ENCODE peak calls at places on chromosomes 11 and 22, in five cellular contexts. One of them, this sample, is unnamed.

GRCh38 chr11:61908730-61909622 is 8.4 kb downstream of the RAB3IL1 start:
- DNase-seq in uterus: peak; percentile 64
- DNase-seq in esophagus squamous epithelium: no peak
- DNase-seq in K562: peak; percentile 66
- DNase-seq in IMR-90: no peak
- DNase-seq in this sample: peak; percentile 85

GRCh38 chr11:64850979-64851567 is 6.6 kb upstream of the CDC42BPG start:
- DNase-seq in esophagus squamous epithelium: no peak
- DNase-seq in IMR-90: no peak
- DNase-seq in K562: no peak
- DNase-seq in uterus: no peak
- DNase-seq in this sample: no peak

GRCh38 chr11:17738350-17739207 is 4.0 kb downstream of the KCNC1 start:
- DNase-seq in IMR-90: no peak
- DNase-seq in esophagus squamous epithelium: no peak
- DNase-seq in K562: peak; percentile 38
- DNase-seq in uterus: no peak
- DNase-seq in this sample: no peak

GRCh38 chr11:119101367-119101758 is 290 bp downstream of the DPAGT1 start:
- DNase-seq in IMR-90: no peak
- DNase-seq in K562: peak; percentile 49
- DNase-seq in uterus: no peak
- DNase-seq in esophagus squamous epithelium: no peak
- DNase-seq in this sample: no peak

GRCh38 chr11:45919276-45919675 is 1.6 kb upstream of the PEX16 start:
- DNase-seq in esophagus squamous epithelium: no peak
- DNase-seq in uterus: no peak
- DNase-seq in IMR-90: no peak
- DNase-seq in K562: no peak
- DNase-seq in this sample: peak; percentile 14

GRCh38 chr11:16613401-16614381 is 124.8 kb upstream of the C11orf58 start:
- DNase-seq in IMR-90: peak; percentile 83
- DNase-seq in uterus: peak; percentile 78
- DNase-seq in esophagus squamous epithelium: no peak
- DNase-seq in K562: peak; percentile 77
- DNase-seq in this sample: peak; percentile 87

GRCh38 chr22:26544489-26544888 is 32.2 kb upstream of the TFIP11 start:
- DNase-seq in IMR-90: no peak
- DNase-seq in K562: no peak
- DNase-seq in esophagus squamous epithelium: no peak
- DNase-seq in uterus: no peak
- DNase-seq in this sample: peak; percentile 35

GRCh38 chr11:94803491-94803890 is 35.3 kb downstream of the AMOTL1 start:
- DNase-seq in esophagus squamous epithelium: no peak
- DNase-seq in uterus: no peak
- DNase-seq in K562: no peak
- DNase-seq in IMR-90: peak; percentile 70
- DNase-seq in this sample: no peak

GRCh38 chr11:46309669-46310288 is 32.3 kb downstream of the CREB3L1 start:
- DNase-seq in IMR-90: no peak
- DNase-seq in uterus: no peak
- DNase-seq in K562: peak; percentile 81
- DNase-seq in esophagus squamous epithelium: no peak
- DNase-seq in this sample: no peak

GRCh38 chr22:19121631-19122142 is 525 bp downstream of the DGCR2 start:
- DNase-seq in IMR-90: peak; percentile 7
- DNase-seq in K562: peak; percentile 98
- DNase-seq in uterus: peak; percentile 42
- DNase-seq in esophagus squamous epithelium: no peak
- DNase-seq in this sample: peak; percentile 77

GRCh38 chr22:19119949-19120348 is 2.3 kb downstream of the DGCR2 start:
- DNase-seq in uterus: no peak
- DNase-seq in esophagus squamous epithelium: no peak
- DNase-seq in IMR-90: no peak
- DNase-seq in K562: no peak
- DNase-seq in this sample: no peak

GRCh38 chr22:19122143-19122751 is at the start of gene DGCR2:
- DNase-seq in esophagus squamous epithelium: peak; percentile 87
- DNase-seq in K562: peak; percentile 100
- DNase-seq in IMR-90: peak; percentile 94
- DNase-seq in uterus: peak; percentile 96
- DNase-seq in this sample: peak; percentile 99

GRCh38 chr22:19122752-19123492 is 710 bp upstream of the DGCR2 start:
- DNase-seq in K562: no peak
- DNase-seq in uterus: no peak
- DNase-seq in esophagus squamous epithelium: no peak
- DNase-seq in IMR-90: peak; percentile 5
- DNase-seq in this sample: no peak

DNA sequence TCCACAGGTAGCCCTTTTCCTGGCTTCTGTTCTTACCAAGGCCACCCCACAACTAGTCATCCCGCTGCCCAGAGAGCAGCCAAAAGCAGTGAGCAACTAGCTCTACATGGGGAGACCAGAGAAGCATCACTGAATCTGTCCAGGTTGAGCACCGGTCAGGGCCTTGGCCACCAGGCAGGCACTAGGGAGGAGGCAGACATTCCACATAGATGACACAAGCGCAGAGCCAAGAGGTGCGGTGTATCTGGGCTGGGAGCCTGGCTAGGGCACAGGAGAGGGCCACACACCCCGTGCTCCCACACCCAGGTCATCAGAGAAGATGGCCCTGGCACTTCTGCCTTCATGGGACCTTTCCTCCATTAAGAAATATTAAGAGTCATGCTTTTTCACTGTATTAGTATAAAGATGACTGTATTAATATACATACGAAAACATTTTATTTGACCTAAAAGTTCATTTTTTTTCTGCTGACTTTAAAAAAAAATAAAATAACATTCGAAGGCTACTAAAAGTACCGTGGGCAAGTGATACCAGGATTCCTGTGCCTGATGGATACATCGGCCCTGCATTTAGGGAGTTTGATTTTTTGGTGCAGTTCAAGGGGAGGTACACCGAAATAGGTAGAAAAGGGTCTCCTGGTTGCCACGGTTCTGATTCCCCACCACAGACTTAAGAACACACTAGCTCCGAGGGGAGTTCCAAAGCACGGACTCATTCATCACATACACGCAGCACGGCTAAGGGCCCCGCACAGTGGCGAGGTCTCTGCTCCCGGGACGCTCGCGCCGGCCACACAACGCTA is 1.2 kb downstream of the DGCR2 start:
- DNase-seq in K562: peak; percentile 82
- DNase-seq in IMR-90: peak; percentile 33
- DNase-seq in esophagus squamous epithelium: no peak
- DNase-seq in uterus: no peak
- DNase-seq in this sample: peak; percentile 77
- TF ChIP-seq POLR2A in K562: no peak
- TF ChIP-seq POLR2A in IMR-90: no peak
- TF ChIP-seq POLR2A in esophagus squamous epithelium: peak; percentile 36
- TF ChIP-seq POLR2A in uterus: no peak
- TF ChIP-seq POLR2A in this sample: peak; percentile 19

GRCh38 chr11:114228401-114229061 is 67.7 kb upstream of the NNMT start:
- DNase-seq in K562: no peak
- DNase-seq in uterus: no peak
- DNase-seq in esophagus squamous epithelium: no peak
- DNase-seq in IMR-90: no peak
- DNase-seq in this sample: no peak

GRCh38 chr11:114229062-114229450 is 67.1 kb upstream of the NNMT start:
- DNase-seq in K562: no peak
- DNase-seq in IMR-90: no peak
- DNase-seq in esophagus squamous epithelium: no peak
- DNase-seq in uterus: no peak
- DNase-seq in this sample: no peak

GRCh38 chr11:114232400-114233070 is 63.7 kb upstream of the NNMT start:
- DNase-seq in uterus: no peak
- DNase-seq in K562: no peak
- DNase-seq in esophagus squamous epithelium: no peak
- DNase-seq in IMR-90: no peak
- DNase-seq in this sample: no peak

GRCh38 chr11:114226283-114226859 is 69.8 kb upstream of the NNMT start:
- DNase-seq in IMR-90: no peak
- DNase-seq in K562: no peak
- DNase-seq in uterus: no peak
- DNase-seq in esophagus squamous epithelium: no peak
- DNase-seq in this sample: no peak

GRCh38 chr11:114230031-114230430 is 66.2 kb upstream of the NNMT start:
- DNase-seq in esophagus squamous epithelium: no peak
- DNase-seq in IMR-90: no peak
- DNase-seq in K562: no peak
- DNase-seq in uterus: no peak
- DNase-seq in this sample: no peak
- H3K4me1 ChIP-seq in esophagus squamous epithelium: peaks cover 5% of the 10 kb centered on the region
- H3K4me1 ChIP-seq in IMR-90: no peaks in the 10 kb centered on the region
- H3K4me1 ChIP-seq in K562: peaks cover 20% of the 10 kb centered on the region
- H3K4me1 ChIP-seq in uterus: no peaks in the 10 kb centered on the region
- H3K4me1 ChIP-seq in this sample: no peaks in the 10 kb centered on the region

GRCh38 chr22:36257948-36258674 is 5.2 kb downstream of the APOL1 start:
- DNase-seq in IMR-90: no peak
- DNase-seq in K562: no peak
- DNase-seq in uterus: no peak
- DNase-seq in esophagus squamous epithelium: no peak
- DNase-seq in this sample: no peak

GRCh38 chr22:36256474-36256873 is 3.5 kb downstream of the APOL1 start:
- DNase-seq in K562: no peak
- DNase-seq in esophagus squamous epithelium: no peak
- DNase-seq in uterus: no peak
- DNase-seq in IMR-90: peak; percentile 55
- DNase-seq in this sample: no peak

GRCh38 chr22:36252754-36253522 is at the start of gene APOL1:
- DNase-seq in uterus: peak; percentile 64
- DNase-seq in IMR-90: peak; percentile 43
- DNase-seq in K562: peak; percentile 30
- DNase-seq in esophagus squamous epithelium: no peak
- DNase-seq in this sample: peak; percentile 64

GRCh38 chr22:36257308-36257707 is 4.4 kb downstream of the APOL1 start:
- DNase-seq in K562: no peak
- DNase-seq in IMR-90: no peak
- DNase-seq in esophagus squamous epithelium: no peak
- DNase-seq in uterus: no peak
- DNase-seq in this sample: no peak

GRCh38 chr22:36253523-36254490 is 874 bp downstream of the APOL1 start:
- DNase-seq in uterus: no peak
- DNase-seq in esophagus squamous epithelium: no peak
- DNase-seq in IMR-90: no peak
- DNase-seq in K562: no peak
- DNase-seq in this sample: no peak
- H3K4me3 ChIP-seq in uterus: peak overlapping the region; percentile 41
- H3K4me3 ChIP-seq in esophagus squamous epithelium: peak overlapping the region; percentile 45
- H3K4me3 ChIP-seq in IMR-90: no peak overlapping the region
- H3K4me3 ChIP-seq in K562: peak overlapping the region; percentile 36
- H3K4me3 ChIP-seq in this sample: peak overlapping the region; percentile 76

DNA sequence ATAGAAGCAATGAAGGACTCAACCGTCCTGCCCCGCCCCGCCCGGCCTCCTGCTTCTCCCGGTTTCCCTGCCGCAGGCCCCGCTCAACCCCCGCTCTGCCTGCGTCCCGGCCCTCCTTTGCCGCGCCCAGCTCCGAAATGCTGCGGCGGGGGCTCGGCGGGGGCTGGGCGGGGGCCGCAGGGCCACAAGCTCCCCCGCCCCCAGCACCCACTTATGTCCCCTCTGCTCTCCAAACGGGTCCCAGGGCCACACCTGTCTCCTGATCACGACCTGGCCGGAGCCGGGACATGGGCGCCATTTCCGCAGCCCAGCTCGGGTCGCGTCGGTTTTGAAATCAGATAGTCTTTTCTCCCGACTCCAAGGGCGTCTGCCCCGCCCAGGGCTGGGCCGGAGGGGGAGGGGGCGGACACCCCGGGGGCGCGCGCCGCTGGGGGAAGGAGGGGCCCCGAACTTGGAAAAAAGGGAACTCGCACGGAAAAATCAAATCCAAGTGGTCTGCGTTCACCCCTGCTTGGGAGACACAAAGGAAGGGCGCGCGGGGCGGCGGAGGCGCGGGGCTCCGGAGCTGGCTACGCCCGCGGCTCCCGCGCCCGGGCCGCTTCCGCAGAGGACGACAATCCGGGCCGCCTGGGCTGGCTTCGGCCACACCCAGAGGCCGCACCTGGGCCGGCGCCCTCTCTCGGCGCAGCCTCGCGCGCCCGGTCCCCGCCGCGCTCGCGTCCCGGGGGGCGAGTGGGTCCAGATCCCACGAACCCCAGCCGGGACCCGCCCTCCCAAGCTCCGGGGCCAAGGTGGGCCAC is 70.5 kb upstream of the EP300 start:
- DNase-seq in K562: peak; percentile 79
- DNase-seq in IMR-90: peak; percentile 16
- DNase-seq in esophagus squamous epithelium: no peak
- DNase-seq in uterus: peak; percentile 82
- DNase-seq in this sample: peak; percentile 72
- TF ChIP-seq POLR2A in K562: peak; percentile 80
- TF ChIP-seq POLR2A in IMR-90: no peak
- TF ChIP-seq POLR2A in esophagus squamous epithelium: peak; percentile 55
- TF ChIP-seq POLR2A in uterus: no peak
- TF ChIP-seq POLR2A in this sample: no peak

This sample was measured in right lobe of liver.